ENCODE peak calls at places on chromosomes 1 and 21, in four cellular contexts. E is WTC11, M is K562, N is GM12878. Z is an unnamed sample.

GRCh38 chr1:221149111-221149510 is 269.9 kb downstream of the HLX start:
- DNase-seq in E (no peak), M (no peak), N (no peak), Z (no peak)

GRCh38 chr1:10724052-10724494 is 72.4 kb downstream of the CASZ1 start:
- DNase-seq in E (no peak), M (no peak), N (no peak), Z (no peak)

GRCh38 chr1:157117527-157118057 is 18.0 kb upstream of the ETV3L start:
- DNase-seq in E (no peak), M (no peak), N (no peak), Z (no peak)

GRCh38 chr1:200638073-200638472 is 17.5 kb upstream of the KIF14 start:
- DNase-seq in E (no peak), M (peak), N (no peak), Z (no peak)

GRCh38 chr1:203702130-203702577 is 62.8 kb upstream of the LAX1 start:
- DNase-seq in E (peak), M (peak), N (peak), Z (peak)

GRCh38 chr1:96969656-96970163 is 248.1 kb downstream of the PTBP2 start:
- DNase-seq in E (no peak), M (no peak), N (no peak), Z (no peak)

GRCh38 chr1:169474302-169474701 is 11.4 kb downstream of the SLC19A2 start:
- DNase-seq in E (no peak), M (no peak), N (no peak), Z (no peak)

GRCh38 chr1:9657521-9658032 is 6.0 kb downstream of the PIK3CD start:
- DNase-seq in E (no peak), M (peak), N (no peak), Z (no peak)

GRCh38 chr1:246117066-246117791 is 389.9 kb downstream of the SMYD3 start:
- DNase-seq in E (peak), M (peak), N (peak), Z (peak)

GRCh38 chr1:32398401-32398800 is 4.2 kb upstream of the BSDC1 start:
- DNase-seq in E (no peak), M (no peak), N (no peak), Z (no peak)

GRCh38 chr1:93641527-93641926 is 40.1 kb downstream of the BCAR3 start:
- DNase-seq in E (no peak), M (no peak), N (no peak), Z (no peak)

GRCh38 chr1:70361727-70362413 is 7.3 kb upstream of the ANKRD13C start:
- DNase-seq in E (no peak), M (no peak), N (no peak), Z (no peak)

GRCh38 chr1:112141923-112142322 is 152.5 kb upstream of the KCND3 start:
- DNase-seq in E (no peak), M (no peak), N (no peak), Z (no peak)

DNA sequence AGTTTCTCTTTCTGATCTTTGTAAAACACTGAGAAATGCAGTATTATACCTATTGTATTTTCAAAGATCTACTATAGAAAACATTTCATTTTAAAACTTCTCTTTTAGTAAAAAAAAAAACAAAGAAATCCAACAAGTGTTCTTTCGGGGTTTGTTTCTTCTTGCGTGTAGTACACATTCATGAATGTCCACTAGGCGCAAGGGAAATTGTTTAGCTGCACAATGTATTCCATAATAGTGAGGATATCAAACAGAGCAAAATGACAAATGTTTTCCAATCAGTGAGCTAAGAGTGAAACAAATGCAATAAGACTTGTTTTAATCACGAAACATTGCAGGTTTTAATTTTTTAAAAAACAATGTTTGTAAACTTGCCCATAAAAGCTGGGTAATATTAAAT is 68.6 kb downstream of the LHX8 start:
- DNase-seq in E (no peak), M (no peak), N (no peak), Z (no peak)
- TF ChIP-seq TCF7 in E (no peak), M (no peak), N (no peak), Z (no peak)

DNA sequence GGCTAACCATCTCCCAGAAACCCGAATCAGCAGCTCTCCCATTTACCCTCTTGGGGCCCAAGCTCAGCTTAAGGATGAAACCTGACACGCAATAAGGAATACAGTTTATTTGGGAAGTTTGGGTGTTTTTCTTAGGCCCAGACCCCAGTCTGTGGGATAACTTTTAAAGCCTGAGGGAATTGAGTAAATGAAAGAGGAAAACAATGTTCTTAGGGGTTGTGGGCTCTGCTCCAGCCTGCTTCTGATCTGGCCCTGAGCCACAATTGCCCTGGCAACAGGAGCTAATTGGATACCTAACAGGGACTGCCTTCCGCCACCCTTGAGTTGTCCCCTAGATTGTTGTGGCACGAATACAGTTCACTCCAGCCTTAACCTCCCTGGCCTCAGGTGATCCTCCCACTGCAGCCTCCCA is 20.1 kb downstream of the DYRK3 start:
- DNase-seq in E (no peak), M (no peak), N (no peak), Z (no peak)
- TF ChIP-seq TCF7 in E (no peak), M (no peak), N (no peak), Z (no peak)

GRCh38 chr21:45981641-45982255 is at the start of gene COL6A1:
- DNase-seq in E (peak), M (peak), N (no peak), Z (no peak)
- TF ChIP-seq TCF7 in E (no peak), M (no peak), N (no peak), Z (no peak)

DNA sequence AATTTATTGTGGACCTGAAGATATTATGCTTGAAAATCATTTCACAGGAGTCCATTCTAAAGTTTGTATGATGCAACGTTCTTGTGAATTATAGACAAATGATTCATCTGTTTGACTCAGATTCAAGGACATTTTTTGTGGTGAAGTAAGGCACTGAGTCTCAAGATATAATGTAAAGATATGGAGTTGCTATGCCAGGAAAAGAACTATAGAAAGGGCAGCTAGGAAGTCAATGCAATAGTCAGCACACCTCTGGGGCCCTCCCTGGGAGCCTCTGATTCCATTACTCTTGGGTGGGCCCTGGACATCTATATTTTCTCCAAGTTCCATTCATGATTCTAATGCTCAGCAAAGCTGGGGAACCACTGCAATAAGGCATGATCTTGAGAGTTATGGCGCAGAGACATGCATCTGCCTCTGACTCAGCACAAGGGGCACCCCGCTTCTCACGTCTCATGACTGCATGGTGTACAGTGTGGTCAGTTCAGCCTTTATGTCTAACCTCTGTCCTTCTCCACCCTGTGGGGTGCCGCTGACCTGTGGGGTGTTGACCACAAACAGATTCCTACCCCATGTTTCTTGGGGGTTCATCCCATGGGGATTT is 34.1 kb downstream of the ETS2 start:
- DNase-seq in E (no peak), M (no peak), N (no peak), Z (no peak)
- TF ChIP-seq TCF7 in E (no peak), M (no peak), N (no peak), Z (no peak)

DNA sequence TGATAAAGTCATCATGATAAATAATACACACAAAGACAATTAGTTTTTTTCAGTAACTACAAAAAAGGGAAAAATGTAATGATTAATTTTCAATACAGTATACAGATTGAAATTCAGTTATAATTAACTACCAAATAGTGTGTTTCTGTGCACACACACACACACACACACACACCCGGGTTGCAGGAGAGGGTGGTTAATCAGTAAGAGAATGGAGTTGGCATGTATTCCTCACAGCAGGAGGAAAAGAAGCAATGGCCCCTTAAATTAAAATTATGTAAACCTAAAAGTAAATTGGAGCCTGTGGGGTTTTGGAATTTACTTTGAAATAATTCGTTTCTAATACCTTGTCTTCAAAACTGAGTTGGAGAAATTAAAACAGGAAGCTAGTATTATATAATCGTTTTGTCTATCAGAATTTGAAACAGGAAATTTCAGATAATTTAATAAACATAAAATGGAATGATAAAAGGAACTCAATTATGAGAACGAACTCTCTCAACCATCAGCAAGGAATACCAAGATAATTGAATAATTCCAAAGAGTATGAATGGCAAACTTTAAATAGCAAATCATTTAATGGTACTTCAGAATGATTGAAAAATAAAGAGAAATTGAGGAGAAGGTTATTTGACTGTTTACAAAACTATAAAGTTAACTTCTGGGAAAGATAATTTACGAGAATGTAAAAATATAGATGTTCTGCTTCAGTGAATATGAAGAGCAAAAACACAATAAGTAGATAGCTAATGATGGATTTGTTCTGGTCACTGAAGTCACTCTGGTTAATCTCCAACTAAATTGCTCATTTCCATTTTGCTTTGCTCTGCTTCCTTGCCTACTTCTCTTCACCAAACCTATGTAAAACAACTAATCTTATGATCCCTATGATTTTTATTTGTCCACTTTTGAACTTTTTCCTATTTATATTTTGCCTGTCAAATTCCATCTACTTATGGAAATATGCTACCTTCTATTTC is 547.9 kb upstream of the ZP4 start:
- DNase-seq in E (no peak), M (no peak), N (no peak), Z (no peak)
- TF ChIP-seq TCF7 in E (no peak), M (no peak), N (no peak), Z (no peak)

DNA sequence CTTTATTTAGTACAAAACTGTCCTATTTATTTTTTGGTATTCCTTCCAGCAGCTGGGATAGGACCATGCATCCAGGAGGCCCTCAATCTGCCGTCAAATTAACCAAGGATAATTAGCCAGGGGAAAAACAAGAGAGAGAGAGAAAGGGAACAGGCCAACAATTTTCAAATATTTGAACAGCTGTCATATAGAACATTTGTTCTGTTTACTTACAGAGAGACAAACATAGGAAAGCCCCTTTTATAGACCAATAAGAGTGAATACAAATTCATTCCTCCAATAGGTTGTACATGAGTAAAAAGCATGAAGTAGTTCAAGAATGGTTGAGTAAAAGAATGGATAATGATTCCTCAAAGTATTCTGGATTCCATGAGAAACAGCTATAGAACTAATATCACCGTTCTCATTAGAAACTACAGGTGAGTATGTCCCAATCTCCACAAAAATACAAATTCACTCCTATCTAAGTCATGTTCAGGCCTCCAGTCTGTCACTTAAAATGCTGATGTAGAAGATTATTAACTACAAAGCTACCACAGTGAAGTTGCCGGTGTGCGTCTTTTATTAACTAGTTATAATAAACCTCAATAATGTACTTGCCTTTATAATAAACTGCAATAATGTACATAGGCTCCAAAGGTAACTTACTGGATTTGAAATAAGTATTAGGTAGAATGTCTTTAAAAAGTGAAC is 64.8 kb upstream of the GNG4 start:
- DNase-seq in E (no peak), M (no peak), N (no peak), Z (no peak)
- TF ChIP-seq TCF7 in E (no peak), M (no peak), N (no peak), Z (no peak)

DNA sequence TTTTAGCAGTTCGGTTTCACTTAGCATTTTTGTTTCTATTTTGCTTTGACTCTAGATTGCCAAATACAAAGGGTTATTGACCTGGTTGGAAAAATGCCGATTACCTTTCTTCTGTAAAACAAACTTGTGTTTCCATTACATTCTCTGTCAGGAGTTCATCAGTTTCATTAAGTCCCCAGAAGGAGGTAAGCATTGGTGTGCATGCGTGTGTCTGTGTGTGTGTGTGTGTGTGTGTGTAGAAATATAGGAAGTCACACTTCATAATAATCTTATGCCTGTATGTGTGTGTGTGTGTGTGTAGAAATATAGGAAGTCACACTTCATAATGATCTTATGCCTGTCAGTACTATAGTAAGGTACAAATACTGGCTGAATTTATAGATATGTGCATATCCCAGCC is 10.0 kb downstream of the RGSL1 start:
- DNase-seq in E (no peak), M (no peak), N (no peak), Z (no peak)
- TF ChIP-seq TCF7 in E (no peak), M (no peak), N (no peak), Z (no peak)

DNA sequence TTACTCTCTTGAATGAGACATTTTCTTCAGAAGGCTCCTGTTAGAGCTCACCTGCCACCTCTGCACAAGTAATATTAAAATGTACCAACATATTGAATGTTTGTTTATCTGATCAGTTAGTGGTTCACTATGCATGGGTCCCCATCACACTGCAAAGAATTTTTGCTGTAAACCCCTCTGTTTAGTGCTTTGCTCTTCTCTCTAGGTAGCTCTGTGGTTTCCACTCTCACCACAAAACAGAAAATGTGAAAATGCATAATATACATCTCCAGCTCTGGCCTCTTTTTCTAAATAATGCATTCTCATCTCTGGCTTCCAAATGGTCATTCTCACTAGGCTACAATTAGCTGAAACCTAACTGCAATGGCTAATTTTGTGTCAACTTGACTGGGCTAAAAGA is 176.7 kb downstream of the TRIM33 start:
- DNase-seq in E (no peak), M (no peak), N (no peak), Z (no peak)
- TF ChIP-seq TCF7 in E (no peak), M (no peak), N (no peak), Z (no peak)

GRCh38 chr1:78088015-78088414 is 42.2 kb downstream of the GIPC2 start:
- DNase-seq in E (no peak), M (no peak), N (peak), Z (no peak)
- TF ChIP-seq TCF7 in E (no peak), M (no peak), N (no peak), Z (no peak)